ENCODE peak calls at places on chromosomes 7 and 10, in seven cellular contexts. N, H, X, A, J, D and T are unnamed samples.
A peak's percentile ranks its signal among the peaks of the same experiment; 100 is the strongest.

GRCh38 chr7:95026421-95027072 is 119.2 kb downstream of the PPP1R9A start:
- DNase-seq in N (no peak), H (no peak), X (no peak), A (no peak), J (no peak), D (no peak), T (no peak)

GRCh38 chr7:121994625-121995410 is 121.9 kb downstream of the PTPRZ1 start:
- DNase-seq in N (peak; percentile 43), H (peak; percentile 83), X (peak; percentile 55), A (no peak), J (peak; percentile 64), D (peak; percentile 73), T (peak; percentile 69)

GRCh38 chr10:73061743-73062142 is 34.9 kb downstream of the P4HA1 start:
- DNase-seq in N (no peak), H (no peak), X (no peak), A (no peak), J (no peak), D (no peak), T (no peak)

GRCh38 chr7:16967174-16967868 is 85.5 kb upstream of the AGR3 start:
- DNase-seq in N (peak; percentile 37), H (no peak), X (no peak), A (no peak), J (no peak), D (no peak), T (no peak)

GRCh38 chr10:132407846-132408278 is 10.9 kb downstream of the PWWP2B start:
- DNase-seq in N (peak; percentile 69), H (peak; percentile 67), X (no peak), A (no peak), J (no peak), D (no peak), T (peak; percentile 75)

GRCh38 chr10:99964791-99965190 is 45.0 kb downstream of the DNMBP start:
- DNase-seq in N (no peak), H (no peak), X (no peak), A (no peak), J (no peak), D (peak; percentile 48), T (no peak)

GRCh38 chr7:139245401-139245800 is 14.4 kb downstream of the UBN2 start:
- DNase-seq in N (no peak), H (no peak), X (no peak), A (no peak), J (no peak), D (no peak), T (no peak)

GRCh38 chr7:5491251-5492044 is 67.8 kb upstream of the TNRC18 start:
- DNase-seq in N (no peak), H (no peak), X (no peak), A (no peak), J (no peak), D (no peak), T (no peak)

GRCh38 chr7:77209479-77210139 is 10.0 kb upstream of the FGL2 start:
- DNase-seq in N (no peak), H (no peak), X (no peak), A (no peak), J (peak; percentile 8), D (no peak), T (no peak)

GRCh38 chr10:92291921-92292860 is 1.2 kb downstream of the MARCHF5 start:
- DNase-seq in N (peak; percentile 46), H (peak; percentile 69), X (no peak), A (no peak), J (peak; percentile 69), D (peak; percentile 67), T (peak; percentile 58)

GRCh38 chr7:104267701-104268368 is 60.0 kb upstream of the ORC5 start:
- DNase-seq in N (peak; percentile 17), H (peak; percentile 40), X (no peak), A (no peak), J (no peak), D (peak; percentile 45), T (peak; percentile 6)

GRCh38 chr10:72248477-72249151 is 25.1 kb upstream of the DDIT4 start:
- DNase-seq in N (no peak), H (peak; percentile 63), X (no peak), A (no peak), J (peak; percentile 87), D (no peak), T (peak; percentile 92)

GRCh38 chr7:105399043-105399725 is 10.5 kb upstream of the SRPK2 start:
- DNase-seq in N (peak; percentile 29), H (peak; percentile 38), X (no peak), A (no peak), J (no peak), D (peak; percentile 49), T (no peak)

GRCh38 chr7:29194206-29194593 is 375 bp upstream of the CHN2 start:
- DNase-seq in N (no peak), H (no peak), X (no peak), A (peak; percentile 69), J (no peak), D (no peak), T (no peak)

GRCh38 chr7:115679976-115680375 is 350.6 kb downstream of the TFEC start:
- DNase-seq in N (no peak), H (peak; percentile 64), X (no peak), A (no peak), J (peak; percentile 6), D (peak; percentile 52), T (peak; percentile 29)